ENCODE peak calls at places on chromosomes 11 and 22, in six cellular contexts. Q is H9, N is mesenchymal stem cell, F is IMR-90, Z is H1, I is mesendoderm. T is an unnamed sample.

GRCh38 chr11:64031001-64031400 is 4.7 kb upstream of the FLRT1 start:
- DNase-seq in Q (no peak), N (no peak), F (no peak), I (no peak), Z (no peak), T (no peak)

GRCh38 chr11:129853508-129854228 is 38.0 kb downstream of the TMEM45B start:
- DNase-seq in I (no peak), Q (no peak), F (peak; percentile 49), N (peak; percentile 24), Z (no peak), T (no peak)

GRCh38 chr22:19761022-19761499 is 483 bp downstream of the TBX1 start:
- DNase-seq in I (no peak), N (no peak), Q (peak; percentile 32), Z (no peak), F (no peak), T (no peak)

GRCh38 chr11:119474682-119475596 is 52.0 kb upstream of the THY1 start:
- DNase-seq in Z (no peak), I (peak; percentile 84), Q (peak; percentile 84), N (peak; percentile 83), F (peak; percentile 82), T (peak; percentile 76)

GRCh38 chr11:86919557-86920210 is 35.5 kb downstream of the FZD4 start:
- DNase-seq in F (peak; percentile 81), Z (no peak), N (peak; percentile 79), I (peak; percentile 86), Q (peak; percentile 61), T (peak; percentile 43)

GRCh38 chr11:116077092-116077491 is 572.9 kb upstream of the CADM1 start:
- DNase-seq in F (no peak), I (no peak), N (no peak), Q (no peak), Z (no peak), T (no peak)

GRCh38 chr11:30786392-30787120 is 200.4 kb upstream of the MPPED2 start:
- DNase-seq in F (peak; percentile 37), N (no peak), I (no peak), Z (no peak), Q (no peak), T (no peak)

GRCh38 chr11:773425-773824 is 3.9 kb downstream of the GATD1 start:
- DNase-seq in Z (no peak), N (no peak), F (no peak), Q (no peak), I (no peak), T (no peak)

GRCh38 chr11:117823294-117823940 is 1.1 kb downstream of the FXYD2 start:
- DNase-seq in I (peak; percentile 62), F (no peak), Z (no peak), Q (no peak), N (no peak), T (no peak)

GRCh38 chr11:90250970-90251369 is 28.1 kb upstream of the CHORDC1 start:
- DNase-seq in I (no peak), Z (no peak), Q (no peak), N (no peak), F (no peak), T (no peak)

GRCh38 chr11:133191931-133192330 is 340.4 kb downstream of the OPCML start:
- DNase-seq in N (no peak), F (no peak), Q (no peak), Z (no peak), I (no peak), T (no peak)

GRCh38 chr22:50189849-50190181 is 4.1 kb downstream of the TRABD start:
- DNase-seq in Q (no peak), Z (no peak), I (peak; percentile 33), N (no peak), F (no peak), T (no peak)

GRCh38 chr11:31109446-31109845 is 260.1 kb downstream of the DCDC1 start:
- DNase-seq in F (no peak), N (no peak), Q (no peak), I (no peak), Z (no peak), T (no peak)

GRCh38 chr11:7893792-7894191 is 37.3 kb downstream of the OR10A6 start:
- DNase-seq in N (no peak), F (no peak), I (no peak), Q (no peak), Z (no peak), T (no peak)

GRCh38 chr11:112558691-112559090 is 298.0 kb upstream of the PLET1 start:
- DNase-seq in F (peak; percentile 43), N (no peak), Q (no peak), Z (no peak), I (no peak), T (no peak)

GRCh38 chr11:83051760-83052671 is 19.7 kb downstream of the RAB30 start:
- DNase-seq in Z (no peak), F (peak; percentile 98), I (no peak), Q (no peak), N (peak; percentile 94), T (no peak)

GRCh38 chr11:27124514-27125264 is 84.1 kb downstream of the BBOX1 start:
- DNase-seq in I (peak; percentile 8), N (peak; percentile 53), Q (no peak), Z (no peak), F (peak; percentile 42), T (no peak)

GRCh38 chr11:113138731-113139130 is 175.7 kb upstream of the TTC12 start:
- DNase-seq in Q (no peak), I (no peak), N (no peak), F (no peak), Z (no peak), T (no peak)

GRCh38 chr11:17930544-17931144 is 82.2 kb downstream of the SERGEF start:
- DNase-seq in N (no peak), I (peak; percentile 7), Q (no peak), F (no peak), Z (no peak), T (no peak)

GRCh38 chr11:85021066-85021465 is 606.1 kb downstream of the DLG2 start:
- DNase-seq in Q (no peak), Z (no peak), I (no peak), N (no peak), F (no peak), T (no peak)

GRCh38 chr11:118619444-118620205 is 12.2 kb downstream of the PHLDB1 start:
- DNase-seq in Z (no peak), Q (no peak), F (peak; percentile 98), N (peak; percentile 99), I (no peak), T (no peak)

GRCh38 chr11:10659339-10660216 is 34.0 kb downstream of the IRAG1 start:
- DNase-seq in Z (no peak), N (peak; percentile 99), Q (no peak), F (peak; percentile 95), I (peak; percentile 57), T (no peak)

GRCh38 chr11:43983221-43983795 is 40.9 kb downstream of the C11orf96 start:
- DNase-seq in Q (no peak), I (no peak), F (peak; percentile 13), N (no peak), Z (no peak), T (no peak)

GRCh38 chr11:115207166-115207591 is 297.0 kb downstream of the CADM1 start:
- DNase-seq in Z (no peak), F (no peak), N (peak; percentile 29), I (peak; percentile 68), Q (no peak), T (no peak)

GRCh38 chr11:72700026-72700610 is 25.9 kb upstream of the PDE2A start:
- DNase-seq in N (peak; percentile 39), F (peak; percentile 52), Z (no peak), Q (no peak), I (peak; percentile 89), T (no peak)

GRCh38 chr11:35723493-35724284 is 61.1 kb downstream of the TRIM44 start:
- DNase-seq in Z (no peak), Q (no peak), I (no peak), F (peak; percentile 27), N (peak; percentile 11), T (no peak)

GRCh38 chr11:17736921-17737817 is 2.6 kb downstream of the KCNC1 start:
- DNase-seq in I (no peak), F (no peak), Q (no peak), Z (no peak), N (no peak), T (no peak)

GRCh38 chr11:130209128-130209932 is 49.7 kb downstream of the ST14 start:
- DNase-seq in I (no peak), N (no peak), Q (peak; percentile 25), Z (no peak), F (no peak), T (no peak)

GRCh38 chr11:819943-820649 is 1.4 kb downstream of the PNPLA2 start:
- DNase-seq in F (peak; percentile 59), Q (peak; percentile 83), I (peak; percentile 85), N (peak; percentile 80), Z (no peak), T (no peak)

GRCh38 chr11:61917357-61918109 is at the start of gene RAB3IL1:
- DNase-seq in I (peak; percentile 69), N (peak; percentile 40), F (no peak), Z (no peak), Q (peak; percentile 71), T (peak; percentile 56)

GRCh38 chr11:100805509-100806199 is 118.6 kb downstream of the ARHGAP42 start:
- DNase-seq in F (peak; percentile 37), Z (no peak), Q (no peak), N (no peak), I (no peak), T (no peak)
- H2BK15ac ChIP-seq in F (no peak overlapping the region), Z (no peak overlapping the region), Q (no peak overlapping the region), N (no peak overlapping the region), I (peak overlapping the region; percentile 19), T (no peak overlapping the region)

GRCh38 chr22:32515074-32515473 is 40.5 kb downstream of the FBXO7 start:
- DNase-seq in F (no peak), Q (no peak), N (no peak), Z (no peak), I (no peak), T (no peak)
- H2BK15ac ChIP-seq in F (no peak overlapping the region), Q (no peak overlapping the region), N (no peak overlapping the region), Z (no peak overlapping the region), I (no peak overlapping the region), T (no peak overlapping the region)

GRCh38 chr11:131549099-131549498 is 178.7 kb downstream of the NTM start:
- DNase-seq in Z (no peak), N (no peak), F (no peak), I (no peak), Q (no peak), T (no peak)

GRCh38 chr11:131544591-131544990 is 174.2 kb downstream of the NTM start:
- DNase-seq in I (peak; percentile 71), N (no peak), Q (peak; percentile 60), F (no peak), Z (peak; percentile 19), T (no peak)

DNA sequence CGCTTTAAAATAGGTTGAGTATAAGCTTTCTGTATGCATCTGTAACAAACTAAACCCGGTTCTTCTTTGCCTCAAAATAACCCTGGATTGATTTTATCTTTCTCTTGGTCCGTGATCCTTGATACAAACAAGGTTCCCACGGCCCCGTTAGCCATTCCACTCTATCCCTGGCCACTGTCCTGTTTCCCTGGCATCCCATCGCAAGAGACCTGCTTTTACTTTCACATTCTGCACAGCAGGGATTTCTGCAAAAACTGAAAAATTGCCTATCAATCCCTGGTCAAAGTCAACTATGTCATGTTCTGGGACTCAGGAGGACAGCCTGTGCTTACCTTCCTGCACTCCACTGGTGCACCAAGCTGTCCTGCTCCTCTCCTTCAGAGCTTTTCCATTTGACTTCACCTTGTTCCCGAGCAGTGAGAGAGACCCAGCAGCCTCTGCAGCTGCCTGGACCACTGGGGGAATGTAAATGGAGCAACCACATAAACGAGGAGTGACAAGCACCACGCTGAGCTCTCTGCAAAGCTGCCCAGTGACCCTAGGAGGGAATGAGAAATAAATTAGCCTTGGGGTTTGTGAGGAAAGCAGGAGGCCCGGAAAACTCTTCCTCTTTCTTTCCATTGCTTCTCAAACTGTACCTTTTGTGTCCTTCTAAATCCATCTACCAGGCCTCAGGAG is 175.9 kb downstream of the NTM start:
- DNase-seq in F (no peak), Z (no peak), Q (peak; percentile 39), I (peak; percentile 30), N (no peak), T (no peak)
- H2BK15ac ChIP-seq in F (no peak overlapping the region), Z (no peak overlapping the region), Q (no peak overlapping the region), I (no peak overlapping the region), N (no peak overlapping the region), T (no peak overlapping the region)

GRCh38 chr11:6458352-6458751 is 15.4 kb downstream of the TRIM3 start:
- DNase-seq in Q (no peak), F (no peak), N (no peak), Z (no peak), I (no peak), T (no peak)
- H2BK15ac ChIP-seq in Q (no peak overlapping the region), F (no peak overlapping the region), N (no peak overlapping the region), Z (no peak overlapping the region), I (no peak overlapping the region), T (no peak overlapping the region)